ENCODE peak calls at places on chromosomes 16 and 17, in six cellular contexts. One of them, this sample, is unnamed.

GRCh38 chr16:4241601-4242270 is at the start of gene SRL:
- DNase-seq in stimulated activated CD4-positive, alpha-beta T cell treated with anti-CD3 and anti-CD28 coated beads, Interleukin-4, amount 100 ng/mL, for 48 hours: no peak
- DNase-seq in GF-D8: no peak
- DNase-seq in amygdala: no peak
- DNase-seq in H7: peak
- DNase-seq in EL: no peak
- DNase-seq in this sample: no peak

GRCh38 chr17:71334041-71334781 is 786.6 kb upstream of the SOX9 start:
- DNase-seq in GF-D8: no peak
- DNase-seq in EL: no peak
- DNase-seq in stimulated activated CD4-positive, alpha-beta T cell treated with anti-CD3 and anti-CD28 coated beads, Interleukin-4, amount 100 ng/mL, for 48 hours: no peak
- DNase-seq in amygdala: no peak
- DNase-seq in H7: peak
- DNase-seq in this sample: no peak

GRCh38 chr17:17570798-17571716 is 20.5 kb downstream of the PEMT start:
- DNase-seq in GF-D8: no peak
- DNase-seq in stimulated activated CD4-positive, alpha-beta T cell treated with anti-CD3 and anti-CD28 coated beads, Interleukin-4, amount 100 ng/mL, for 48 hours: no peak
- DNase-seq in EL: no peak
- DNase-seq in amygdala: no peak
- DNase-seq in H7: no peak
- DNase-seq in this sample: no peak

GRCh38 chr16:8944113-8944765 is 19.5 kb downstream of the USP7 start:
- DNase-seq in stimulated activated CD4-positive, alpha-beta T cell treated with anti-CD3 and anti-CD28 coated beads, Interleukin-4, amount 100 ng/mL, for 48 hours: no peak
- DNase-seq in EL: no peak
- DNase-seq in GF-D8: peak
- DNase-seq in H7: no peak
- DNase-seq in amygdala: no peak
- DNase-seq in this sample: no peak

GRCh38 chr17:77140878-77141767 is at the start of gene SEC14L1:
- DNase-seq in amygdala: no peak
- DNase-seq in H7: peak
- DNase-seq in stimulated activated CD4-positive, alpha-beta T cell treated with anti-CD3 and anti-CD28 coated beads, Interleukin-4, amount 100 ng/mL, for 48 hours: no peak
- DNase-seq in EL: peak
- DNase-seq in GF-D8: no peak
- DNase-seq in this sample: peak

GRCh38 chr16:58882292-58882691 is 148.2 kb upstream of the GOT2 start:
- DNase-seq in EL: no peak
- DNase-seq in stimulated activated CD4-positive, alpha-beta T cell treated with anti-CD3 and anti-CD28 coated beads, Interleukin-4, amount 100 ng/mL, for 48 hours: no peak
- DNase-seq in H7: no peak
- DNase-seq in GF-D8: peak
- DNase-seq in amygdala: no peak
- DNase-seq in this sample: no peak

GRCh38 chr17:52158450-52159042 is at the start of gene CA10:
- DNase-seq in stimulated activated CD4-positive, alpha-beta T cell treated with anti-CD3 and anti-CD28 coated beads, Interleukin-4, amount 100 ng/mL, for 48 hours: no peak
- DNase-seq in amygdala: no peak
- DNase-seq in H7: peak
- DNase-seq in GF-D8: no peak
- DNase-seq in EL: no peak
- DNase-seq in this sample: no peak

GRCh38 chr17:16447676-16448075 is 32.3 kb downstream of the TRPV2 start:
- DNase-seq in H7: no peak
- DNase-seq in EL: no peak
- DNase-seq in amygdala: no peak
- DNase-seq in stimulated activated CD4-positive, alpha-beta T cell treated with anti-CD3 and anti-CD28 coated beads, Interleukin-4, amount 100 ng/mL, for 48 hours: no peak
- DNase-seq in GF-D8: no peak
- DNase-seq in this sample: no peak

GRCh38 chr16:8183186-8184099 is 406.9 kb downstream of the TMEM114 start:
- DNase-seq in amygdala: no peak
- DNase-seq in EL: no peak
- DNase-seq in stimulated activated CD4-positive, alpha-beta T cell treated with anti-CD3 and anti-CD28 coated beads, Interleukin-4, amount 100 ng/mL, for 48 hours: no peak
- DNase-seq in GF-D8: no peak
- DNase-seq in H7: no peak
- DNase-seq in this sample: no peak

GRCh38 chr17:55549140-55549539 is 37.9 kb upstream of the SMIM36 start:
- DNase-seq in amygdala: no peak
- DNase-seq in GF-D8: no peak
- DNase-seq in stimulated activated CD4-positive, alpha-beta T cell treated with anti-CD3 and anti-CD28 coated beads, Interleukin-4, amount 100 ng/mL, for 48 hours: no peak
- DNase-seq in EL: peak
- DNase-seq in H7: peak
- DNase-seq in this sample: peak

GRCh38 chr16:11168386-11169065 is 87.5 kb downstream of the SOCS1 start:
- DNase-seq in GF-D8: no peak
- DNase-seq in amygdala: no peak
- DNase-seq in H7: no peak
- DNase-seq in stimulated activated CD4-positive, alpha-beta T cell treated with anti-CD3 and anti-CD28 coated beads, Interleukin-4, amount 100 ng/mL, for 48 hours: no peak
- DNase-seq in EL: no peak
- DNase-seq in this sample: no peak

GRCh38 chr17:32943647-32944191 is 15.8 kb downstream of the TMEM98 start:
- DNase-seq in H7: no peak
- DNase-seq in amygdala: no peak
- DNase-seq in GF-D8: no peak
- DNase-seq in EL: peak
- DNase-seq in stimulated activated CD4-positive, alpha-beta T cell treated with anti-CD3 and anti-CD28 coated beads, Interleukin-4, amount 100 ng/mL, for 48 hours: no peak
- DNase-seq in this sample: no peak

GRCh38 chr17:6435968-6436367 is 1.0 kb upstream of the AIPL1 start:
- DNase-seq in stimulated activated CD4-positive, alpha-beta T cell treated with anti-CD3 and anti-CD28 coated beads, Interleukin-4, amount 100 ng/mL, for 48 hours: peak
- DNase-seq in amygdala: no peak
- DNase-seq in H7: peak
- DNase-seq in EL: peak
- DNase-seq in GF-D8: no peak
- DNase-seq in this sample: peak

GRCh38 chr16:49183911-49184310 is 97.7 kb downstream of the CBLN1 start:
- DNase-seq in GF-D8: no peak
- DNase-seq in EL: no peak
- DNase-seq in stimulated activated CD4-positive, alpha-beta T cell treated with anti-CD3 and anti-CD28 coated beads, Interleukin-4, amount 100 ng/mL, for 48 hours: no peak
- DNase-seq in H7: peak
- DNase-seq in amygdala: no peak
- DNase-seq in this sample: peak

GRCh38 chr16:49530396-49530795 is 156.8 kb downstream of the C16orf78 start:
- DNase-seq in H7: no peak
- DNase-seq in EL: no peak
- DNase-seq in stimulated activated CD4-positive, alpha-beta T cell treated with anti-CD3 and anti-CD28 coated beads, Interleukin-4, amount 100 ng/mL, for 48 hours: no peak
- DNase-seq in GF-D8: no peak
- DNase-seq in amygdala: no peak
- DNase-seq in this sample: no peak

GRCh38 chr17:10666921-10667320 is 9.8 kb upstream of the MYH3 start:
- DNase-seq in EL: no peak
- DNase-seq in H7: no peak
- DNase-seq in GF-D8: no peak
- DNase-seq in stimulated activated CD4-positive, alpha-beta T cell treated with anti-CD3 and anti-CD28 coated beads, Interleukin-4, amount 100 ng/mL, for 48 hours: no peak
- DNase-seq in amygdala: no peak
- DNase-seq in this sample: no peak

GRCh38 chr16:27408012-27408601 is 6.1 kb downstream of the IL21R start:
- DNase-seq in amygdala: no peak
- DNase-seq in EL: peak
- DNase-seq in GF-D8: no peak
- DNase-seq in stimulated activated CD4-positive, alpha-beta T cell treated with anti-CD3 and anti-CD28 coated beads, Interleukin-4, amount 100 ng/mL, for 48 hours: peak
- DNase-seq in H7: no peak
- DNase-seq in this sample: peak

GRCh38 chr17:27473748-27474609 is 17.7 kb downstream of the KSR1 start:
- DNase-seq in GF-D8: peak
- DNase-seq in H7: no peak
- DNase-seq in stimulated activated CD4-positive, alpha-beta T cell treated with anti-CD3 and anti-CD28 coated beads, Interleukin-4, amount 100 ng/mL, for 48 hours: peak
- DNase-seq in amygdala: no peak
- DNase-seq in EL: no peak
- DNase-seq in this sample: no peak

GRCh38 chr17:82461827-82462524 is 3.4 kb downstream of the NARF start:
- DNase-seq in H7: no peak
- DNase-seq in GF-D8: no peak
- DNase-seq in amygdala: no peak
- DNase-seq in EL: no peak
- DNase-seq in stimulated activated CD4-positive, alpha-beta T cell treated with anti-CD3 and anti-CD28 coated beads, Interleukin-4, amount 100 ng/mL, for 48 hours: no peak
- DNase-seq in this sample: no peak

This sample was measured in LoVo.